ENCODE peak calls at places on chromosome 13, in five cellular contexts. M is fibroblast of pulmonary artery; D is ELR; E is stimulated activated CD4-positive, alpha-beta T cell treated with anti-CD3 and anti-CD28 coated beads, Interleukin-4, amount 100 ng/mL, for 24 hours; G is amniotic stem cell. J is an unnamed sample.

GRCh38 chr13:112905990-112906641 is 62.9 kb upstream of the MCF2L start:
- DNase-seq in M (no peak), D (no peak), E (no peak), G (no peak), J (no peak)

GRCh38 chr13:109369357-109370052 is 416.9 kb downstream of the IRS2 start:
- DNase-seq in M (no peak), D (no peak), E (no peak), G (no peak), J (no peak)

GRCh38 chr13:97975280-97975850 is 21.9 kb downstream of the IPO5 start:
- DNase-seq in M (no peak), D (no peak), E (peak), G (no peak), J (no peak)

GRCh38 chr13:34847751-34848150 is 94.3 kb upstream of the NBEA start:
- DNase-seq in M (no peak), D (no peak), E (no peak), G (no peak), J (no peak)

GRCh38 chr13:19057588-19058340 is 123.9 kb downstream of the TUBA3C start:
- DNase-seq in M (no peak), D (no peak), E (no peak), G (no peak), J (no peak)

GRCh38 chr13:99709134-99709533 is 207.9 kb downstream of the TM9SF2 start:
- DNase-seq in M (no peak), D (no peak), E (no peak), G (no peak), J (no peak)

GRCh38 chr13:99231726-99232125 is 26.5 kb downstream of the GPR18 start:
- DNase-seq in M (no peak), D (no peak), E (no peak), G (no peak), J (no peak)

GRCh38 chr13:80483157-80483556 is 142.2 kb upstream of the SPRY2 start:
- DNase-seq in M (no peak), D (no peak), E (no peak), G (no peak), J (no peak)

GRCh38 chr13:98775844-98776598 is 23.5 kb upstream of the SLC15A1 start:
- DNase-seq in M (peak), D (peak), E (no peak), G (peak), J (peak)

GRCh38 chr13:46604226-46604968 is 51.4 kb downstream of the LRCH1 start:
- DNase-seq in M (no peak), D (no peak), E (no peak), G (no peak), J (no peak)

GRCh38 chr13:19782049-19782726 is 557 bp downstream of the PSPC1 start:
- DNase-seq in M (peak), D (peak), E (peak), G (peak), J (peak)

GRCh38 chr13:74883834-74884233 is 598.1 kb downstream of the TBC1D4 start:
- DNase-seq in M (no peak), D (peak), E (no peak), G (no peak), J (peak)

GRCh38 chr13:26664942-26665341 is 95.6 kb downstream of the GPR12 start:
- DNase-seq in M (no peak), D (no peak), E (no peak), G (no peak), J (no peak)

GRCh38 chr13:71218960-71219359 is 648.0 kb downstream of the DACH1 start:
- DNase-seq in M (no peak), D (peak), E (no peak), G (no peak), J (no peak)

GRCh38 chr13:46334008-46334407 is 53.0 kb downstream of the RUBCNL start:
- DNase-seq in M (no peak), D (no peak), E (no peak), G (no peak), J (no peak)

GRCh38 chr13:25345555-25345954 is 26.2 kb upstream of the ATP8A2 start:
- DNase-seq in M (no peak), D (peak), E (no peak), G (no peak), J (no peak)

GRCh38 chr13:93318538-93318937 is 91.9 kb downstream of the GPC6 start:
- DNase-seq in M (peak), D (no peak), E (no peak), G (no peak), J (no peak)

GRCh38 chr13:73171926-73172325 is 113.1 kb downstream of the KLF5 start:
- DNase-seq in M (peak), D (peak), E (no peak), G (no peak), J (peak)

GRCh38 chr13:85665286-85665685 is 133.9 kb downstream of the SLITRK6 start:
- DNase-seq in M (peak), D (peak), E (no peak), G (peak), J (peak)

GRCh38 chr13:112638157-112638750 is 50.3 kb upstream of the TUBGCP3 start:
- DNase-seq in M (no peak), D (no peak), E (no peak), G (no peak), J (no peak)

GRCh38 chr13:28705734-28706133 is 13.0 kb downstream of the SLC46A3 start:
- DNase-seq in M (peak), D (no peak), E (no peak), G (no peak), J (peak)

GRCh38 chr13:42864952-42865634 is 83.7 kb downstream of the FAM216B start:
- DNase-seq in M (no peak), D (no peak), E (no peak), G (no peak), J (no peak)

GRCh38 chr13:80840313-80840976 is 499.5 kb upstream of the SPRY2 start:
- DNase-seq in M (peak), D (peak), E (no peak), G (no peak), J (peak)

GRCh38 chr13:29801737-29802305 is 48.6 kb downstream of the UBL3 start:
- DNase-seq in M (peak), D (no peak), E (no peak), G (no peak), J (no peak)

GRCh38 chr13:112740502-112741131 is 50.8 kb downstream of the ATP11A start:
- DNase-seq in M (peak), D (peak), E (no peak), G (peak), J (peak)

GRCh38 chr13:51869921-51870320 is 8.2 kb downstream of the CCDC70 start:
- DNase-seq in M (no peak), D (no peak), E (no peak), G (no peak), J (no peak)

GRCh38 chr13:48121733-48122132 is 26.8 kb upstream of the MED4 start:
- DNase-seq in M (no peak), D (no peak), E (no peak), G (no peak), J (no peak)

GRCh38 chr13:113489549-113490495 is 689 bp downstream of the DCUN1D2 start:
- DNase-seq in M (peak), D (peak), E (peak), G (no peak), J (peak)

J was measured in adipocyte.